ENCODE peak calls at places on chromosome 17, in seven cellular contexts. One of them, this sample, is unnamed.

GRCh38 chr17:72365857-72366415 is 245.1 kb downstream of the SOX9 start:
- DNase-seq in left ventricle myocardium inferior: no peak
- DNase-seq in H9: no peak
- DNase-seq in neural progenitor cell: no peak
- DNase-seq in astrocyte: peak
- DNase-seq in GM23338: no peak
- DNase-seq in uterus: no peak
- DNase-seq in this sample: peak

GRCh38 chr17:16989953-16990860 is 18.3 kb upstream of the TNFRSF13B start:
- DNase-seq in left ventricle myocardium inferior: no peak
- DNase-seq in H9: peak
- DNase-seq in neural progenitor cell: no peak
- DNase-seq in astrocyte: peak
- DNase-seq in GM23338: no peak
- DNase-seq in uterus: no peak
- DNase-seq in this sample: peak

GRCh38 chr17:47621293-47622178 is 28.2 kb upstream of the KPNB1 start:
- DNase-seq in left ventricle myocardium inferior: no peak
- DNase-seq in H9: peak
- DNase-seq in neural progenitor cell: peak
- DNase-seq in astrocyte: peak
- DNase-seq in GM23338: peak
- DNase-seq in uterus: peak
- DNase-seq in this sample: peak

GRCh38 chr17:73722163-73722562 is 77.9 kb upstream of the SDK2 start:
- DNase-seq in left ventricle myocardium inferior: no peak
- DNase-seq in H9: no peak
- DNase-seq in neural progenitor cell: no peak
- DNase-seq in astrocyte: no peak
- DNase-seq in GM23338: no peak
- DNase-seq in uterus: no peak
- DNase-seq in this sample: no peak

GRCh38 chr17:38748329-38749221 is at the start of gene PCGF2:
- DNase-seq in left ventricle myocardium inferior: peak
- DNase-seq in H9: peak
- DNase-seq in neural progenitor cell: peak
- DNase-seq in astrocyte: peak
- DNase-seq in GM23338: peak
- DNase-seq in uterus: peak
- DNase-seq in this sample: peak

GRCh38 chr17:78969865-78970264 is 9.9 kb downstream of the LGALS3BP start:
- DNase-seq in left ventricle myocardium inferior: no peak
- DNase-seq in H9: no peak
- DNase-seq in neural progenitor cell: no peak
- DNase-seq in astrocyte: no peak
- DNase-seq in GM23338: no peak
- DNase-seq in uterus: no peak
- DNase-seq in this sample: no peak

GRCh38 chr17:17666111-17666714 is 15.0 kb upstream of the RAI1 start:
- DNase-seq in left ventricle myocardium inferior: no peak
- DNase-seq in H9: no peak
- DNase-seq in neural progenitor cell: no peak
- DNase-seq in astrocyte: peak
- DNase-seq in GM23338: no peak
- DNase-seq in uterus: no peak
- DNase-seq in this sample: peak

GRCh38 chr17:34533811-34534527 is 45.4 kb upstream of the TMEM132E start:
- DNase-seq in left ventricle myocardium inferior: no peak
- DNase-seq in H9: no peak
- DNase-seq in neural progenitor cell: no peak
- DNase-seq in astrocyte: no peak
- DNase-seq in GM23338: no peak
- DNase-seq in uterus: no peak
- DNase-seq in this sample: peak

GRCh38 chr17:40153603-40154238 is 13.4 kb downstream of the CASC3 start:
- DNase-seq in left ventricle myocardium inferior: no peak
- DNase-seq in H9: no peak
- DNase-seq in neural progenitor cell: no peak
- DNase-seq in astrocyte: no peak
- DNase-seq in GM23338: no peak
- DNase-seq in uterus: no peak
- DNase-seq in this sample: no peak

GRCh38 chr17:40159456-40159855 is 17.8 kb upstream of the RAPGEFL1 start:
- DNase-seq in left ventricle myocardium inferior: no peak
- DNase-seq in H9: no peak
- DNase-seq in neural progenitor cell: no peak
- DNase-seq in astrocyte: no peak
- DNase-seq in GM23338: no peak
- DNase-seq in uterus: no peak
- DNase-seq in this sample: no peak

GRCh38 chr17:40158438-40158837 is 18.1 kb downstream of the CASC3 start:
- DNase-seq in left ventricle myocardium inferior: no peak
- DNase-seq in H9: no peak
- DNase-seq in neural progenitor cell: no peak
- DNase-seq in astrocyte: no peak
- DNase-seq in GM23338: no peak
- DNase-seq in uterus: no peak
- DNase-seq in this sample: no peak

GRCh38 chr17:40157972-40158371 is 17.6 kb downstream of the CASC3 start:
- DNase-seq in left ventricle myocardium inferior: no peak
- DNase-seq in H9: no peak
- DNase-seq in neural progenitor cell: no peak
- DNase-seq in astrocyte: no peak
- DNase-seq in GM23338: no peak
- DNase-seq in uterus: no peak
- DNase-seq in this sample: no peak
- H3K27ac ChIP-seq in left ventricle myocardium inferior: no peak
- H3K27ac ChIP-seq in H9: no peak
- H3K27ac ChIP-seq in neural progenitor cell: no peak
- H3K27ac ChIP-seq in astrocyte: no peak
- H3K27ac ChIP-seq in GM23338: peak
- H3K27ac ChIP-seq in uterus: peak
- H3K27ac ChIP-seq in this sample: no peak

GRCh38 chr17:61468263-61468907 is 16.2 kb downstream of the TBX4 start:
- DNase-seq in left ventricle myocardium inferior: no peak
- DNase-seq in H9: no peak
- DNase-seq in neural progenitor cell: no peak
- DNase-seq in astrocyte: peak
- DNase-seq in GM23338: no peak
- DNase-seq in uterus: peak
- DNase-seq in this sample: peak

GRCh38 chr17:61465550-61466237 is 13.5 kb downstream of the TBX4 start:
- DNase-seq in left ventricle myocardium inferior: no peak
- DNase-seq in H9: peak
- DNase-seq in neural progenitor cell: no peak
- DNase-seq in astrocyte: no peak
- DNase-seq in GM23338: no peak
- DNase-seq in uterus: peak
- DNase-seq in this sample: no peak

GRCh38 chr17:61467416-61468262 is 15.4 kb downstream of the TBX4 start:
- DNase-seq in left ventricle myocardium inferior: peak
- DNase-seq in H9: peak
- DNase-seq in neural progenitor cell: peak
- DNase-seq in astrocyte: peak
- DNase-seq in GM23338: peak
- DNase-seq in uterus: peak
- DNase-seq in this sample: peak

GRCh38 chr17:61464121-61464905 is 12.1 kb downstream of the TBX4 start:
- DNase-seq in left ventricle myocardium inferior: no peak
- DNase-seq in H9: peak
- DNase-seq in neural progenitor cell: no peak
- DNase-seq in astrocyte: no peak
- DNase-seq in GM23338: peak
- DNase-seq in uterus: no peak
- DNase-seq in this sample: no peak

DNA sequence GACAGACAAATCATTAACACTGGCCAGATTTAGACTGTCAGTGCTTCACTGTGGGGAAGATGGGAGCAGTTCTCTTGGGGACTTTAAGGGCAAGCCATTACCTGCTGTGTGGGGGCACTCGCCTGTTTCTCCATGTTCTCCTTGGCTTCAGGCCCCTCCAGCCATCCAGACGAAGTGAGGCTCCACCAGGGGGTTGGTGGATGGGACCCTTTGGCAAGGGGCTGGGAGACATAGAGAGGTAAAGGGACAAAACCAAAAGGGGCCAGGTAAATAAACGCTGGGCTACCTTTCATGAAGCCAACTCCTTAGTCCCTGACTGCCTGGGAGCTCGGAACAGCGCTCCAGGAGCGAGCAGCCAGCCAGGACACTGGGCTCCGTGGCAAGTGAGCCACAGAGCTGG is 14.0 kb downstream of the TBX4 start:
- DNase-seq in left ventricle myocardium inferior: no peak
- DNase-seq in H9: peak
- DNase-seq in neural progenitor cell: no peak
- DNase-seq in astrocyte: no peak
- DNase-seq in GM23338: no peak
- DNase-seq in uterus: peak
- DNase-seq in this sample: no peak
- H3K27ac ChIP-seq in left ventricle myocardium inferior: no peak
- H3K27ac ChIP-seq in H9: no peak
- H3K27ac ChIP-seq in neural progenitor cell: no peak
- H3K27ac ChIP-seq in astrocyte: no peak
- H3K27ac ChIP-seq in GM23338: no peak
- H3K27ac ChIP-seq in uterus: no peak
- H3K27ac ChIP-seq in this sample: peak

GRCh38 chr17:77439382-77440013 is 298.7 kb downstream of the SEC14L1 start:
- DNase-seq in left ventricle myocardium inferior: peak
- DNase-seq in H9: no peak
- DNase-seq in neural progenitor cell: no peak
- DNase-seq in astrocyte: no peak
- DNase-seq in GM23338: no peak
- DNase-seq in uterus: no peak
- DNase-seq in this sample: no peak
- H3K27ac ChIP-seq in left ventricle myocardium inferior: peak
- H3K27ac ChIP-seq in H9: no peak
- H3K27ac ChIP-seq in neural progenitor cell: no peak
- H3K27ac ChIP-seq in astrocyte: no peak
- H3K27ac ChIP-seq in GM23338: no peak
- H3K27ac ChIP-seq in uterus: peak
- H3K27ac ChIP-seq in this sample: peak

GRCh38 chr17:81656118-81656743 is at the start of gene PDE6G:
- DNase-seq in left ventricle myocardium inferior: no peak
- DNase-seq in H9: no peak
- DNase-seq in neural progenitor cell: no peak
- DNase-seq in astrocyte: no peak
- DNase-seq in GM23338: no peak
- DNase-seq in uterus: no peak
- DNase-seq in this sample: no peak

GRCh38 chr17:81660441-81660840 is 4.1 kb upstream of the PDE6G start:
- DNase-seq in left ventricle myocardium inferior: no peak
- DNase-seq in H9: no peak
- DNase-seq in neural progenitor cell: no peak
- DNase-seq in astrocyte: no peak
- DNase-seq in GM23338: no peak
- DNase-seq in uterus: no peak
- DNase-seq in this sample: no peak

GRCh38 chr17:81656835-81657234 is 493 bp upstream of the PDE6G start:
- DNase-seq in left ventricle myocardium inferior: no peak
- DNase-seq in H9: no peak
- DNase-seq in neural progenitor cell: no peak
- DNase-seq in astrocyte: no peak
- DNase-seq in GM23338: no peak
- DNase-seq in uterus: no peak
- DNase-seq in this sample: no peak

GRCh38 chr17:81662002-81662401 is 4.4 kb downstream of the OXLD1 start:
- DNase-seq in left ventricle myocardium inferior: no peak
- DNase-seq in H9: no peak
- DNase-seq in neural progenitor cell: no peak
- DNase-seq in astrocyte: no peak
- DNase-seq in GM23338: no peak
- DNase-seq in uterus: no peak
- DNase-seq in this sample: no peak

GRCh38 chr17:81659038-81659437 is 2.7 kb upstream of the PDE6G start:
- DNase-seq in left ventricle myocardium inferior: no peak
- DNase-seq in H9: no peak
- DNase-seq in neural progenitor cell: no peak
- DNase-seq in astrocyte: no peak
- DNase-seq in GM23338: no peak
- DNase-seq in uterus: no peak
- DNase-seq in this sample: no peak
- H3K27ac ChIP-seq in left ventricle myocardium inferior: no peak
- H3K27ac ChIP-seq in H9: no peak
- H3K27ac ChIP-seq in neural progenitor cell: no peak
- H3K27ac ChIP-seq in astrocyte: no peak
- H3K27ac ChIP-seq in GM23338: no peak
- H3K27ac ChIP-seq in uterus: no peak
- H3K27ac ChIP-seq in this sample: no peak

DNA sequence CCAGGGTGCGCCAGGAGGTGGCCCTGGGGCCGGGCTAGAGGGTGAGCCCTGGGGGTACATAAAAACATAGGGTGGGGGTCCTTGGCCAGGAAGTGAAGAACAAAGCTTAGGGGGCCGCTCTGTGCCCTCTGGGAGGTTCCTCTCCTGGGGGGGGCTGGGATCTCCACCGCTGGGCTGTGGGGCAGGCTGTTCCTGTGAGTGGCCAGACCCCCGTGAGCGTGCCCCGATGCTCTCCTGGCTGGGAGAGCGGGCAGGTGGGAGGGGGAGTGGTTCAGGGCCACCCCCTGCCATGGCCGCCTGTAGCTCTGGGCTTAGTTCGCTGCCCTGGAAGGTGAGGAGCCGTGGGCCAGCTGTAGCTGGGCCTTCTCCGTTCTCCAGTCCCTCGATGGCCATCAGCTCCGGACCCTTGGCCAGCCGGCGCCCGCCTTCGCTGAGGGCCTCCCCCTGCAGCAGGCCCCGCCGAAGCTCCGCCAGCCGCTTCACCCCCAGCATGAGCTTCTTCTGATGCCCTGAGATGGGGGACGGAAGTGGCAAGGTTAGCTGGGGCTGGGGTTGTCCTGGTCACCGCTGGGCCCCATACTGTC is 12.5 kb downstream of the CASKIN2 start:
- DNase-seq in left ventricle myocardium inferior: no peak
- DNase-seq in H9: no peak
- DNase-seq in neural progenitor cell: no peak
- DNase-seq in astrocyte: no peak
- DNase-seq in GM23338: no peak
- DNase-seq in uterus: no peak
- DNase-seq in this sample: no peak
- H3K27ac ChIP-seq in left ventricle myocardium inferior: no peak
- H3K27ac ChIP-seq in H9: no peak
- H3K27ac ChIP-seq in neural progenitor cell: no peak
- H3K27ac ChIP-seq in astrocyte: no peak
- H3K27ac ChIP-seq in GM23338: no peak
- H3K27ac ChIP-seq in uterus: no peak
- H3K27ac ChIP-seq in this sample: no peak